ENCODE peak calls at places on chromosomes 11 and 22, in seven cellular contexts. One of them, this sample, is unnamed.

GRCh38 chr22:17842386-17842785 is 68.1 kb upstream of the BID start:
- DNase-seq in Peyer's patch: peak; percentile 82
- DNase-seq in AG09309: no peak
- DNase-seq in stomach: peak; percentile 49
- DNase-seq in activated CD8-positive, alpha-beta T cell treated with anti-CD3 and anti-CD28 coated beads for 36 hours: peak; percentile 67
- DNase-seq in neural crest cell: no peak
- DNase-seq in right lobe of liver: peak; percentile 85
- DNase-seq in this sample: no peak

GRCh38 chr22:42945027-42945426 is 69.9 kb downstream of the PACSIN2 start:
- DNase-seq in Peyer's patch: peak; percentile 28
- DNase-seq in AG09309: no peak
- DNase-seq in stomach: no peak
- DNase-seq in activated CD8-positive, alpha-beta T cell treated with anti-CD3 and anti-CD28 coated beads for 36 hours: no peak
- DNase-seq in neural crest cell: no peak
- DNase-seq in right lobe of liver: no peak
- DNase-seq in this sample: no peak

GRCh38 chr11:65870706-65871681 is 1.6 kb downstream of the EFEMP2 start:
- DNase-seq in Peyer's patch: no peak
- DNase-seq in AG09309: no peak
- DNase-seq in stomach: no peak
- DNase-seq in activated CD8-positive, alpha-beta T cell treated with anti-CD3 and anti-CD28 coated beads for 36 hours: no peak
- DNase-seq in neural crest cell: no peak
- DNase-seq in right lobe of liver: peak; percentile 52
- DNase-seq in this sample: no peak

GRCh38 chr22:22604326-22605073 is 39.9 kb upstream of the GGTLC2 start:
- DNase-seq in Peyer's patch: no peak
- DNase-seq in AG09309: no peak
- DNase-seq in stomach: no peak
- DNase-seq in activated CD8-positive, alpha-beta T cell treated with anti-CD3 and anti-CD28 coated beads for 36 hours: no peak
- DNase-seq in neural crest cell: no peak
- DNase-seq in right lobe of liver: no peak
- DNase-seq in this sample: no peak

GRCh38 chr11:17135934-17136683 is 58.6 kb upstream of the RPS13 start:
- DNase-seq in Peyer's patch: no peak
- DNase-seq in AG09309: no peak
- DNase-seq in stomach: no peak
- DNase-seq in activated CD8-positive, alpha-beta T cell treated with anti-CD3 and anti-CD28 coated beads for 36 hours: no peak
- DNase-seq in neural crest cell: no peak
- DNase-seq in right lobe of liver: no peak
- DNase-seq in this sample: no peak

GRCh38 chr22:39349506-39349966 is 255 bp upstream of the SYNGR1 start:
- DNase-seq in Peyer's patch: peak; percentile 57
- DNase-seq in AG09309: no peak
- DNase-seq in stomach: peak; percentile 26
- DNase-seq in activated CD8-positive, alpha-beta T cell treated with anti-CD3 and anti-CD28 coated beads for 36 hours: peak; percentile 49
- DNase-seq in neural crest cell: peak; percentile 44
- DNase-seq in right lobe of liver: no peak
- DNase-seq in this sample: no peak

GRCh38 chr11:1339066-1339675 is 29.7 kb upstream of the TOLLIP start:
- DNase-seq in Peyer's patch: no peak
- DNase-seq in AG09309: no peak
- DNase-seq in stomach: no peak
- DNase-seq in activated CD8-positive, alpha-beta T cell treated with anti-CD3 and anti-CD28 coated beads for 36 hours: no peak
- DNase-seq in neural crest cell: no peak
- DNase-seq in right lobe of liver: no peak
- DNase-seq in this sample: no peak

GRCh38 chr11:134664447-134664846 is 252.4 kb upstream of the B3GAT1 start:
- DNase-seq in Peyer's patch: no peak
- DNase-seq in AG09309: no peak
- DNase-seq in stomach: peak; percentile 14
- DNase-seq in activated CD8-positive, alpha-beta T cell treated with anti-CD3 and anti-CD28 coated beads for 36 hours: no peak
- DNase-seq in neural crest cell: no peak
- DNase-seq in right lobe of liver: no peak
- DNase-seq in this sample: no peak

GRCh38 chr22:16601437-16602223 is 9.0 kb upstream of the CCT8L2 start:
- DNase-seq in Peyer's patch: no peak
- DNase-seq in AG09309: no peak
- DNase-seq in stomach: no peak
- DNase-seq in activated CD8-positive, alpha-beta T cell treated with anti-CD3 and anti-CD28 coated beads for 36 hours: peak; percentile 6
- DNase-seq in neural crest cell: no peak
- DNase-seq in right lobe of liver: no peak
- DNase-seq in this sample: no peak

GRCh38 chr11:108693852-108694251 is 29.0 kb downstream of the DDX10 start:
- DNase-seq in Peyer's patch: no peak
- DNase-seq in AG09309: no peak
- DNase-seq in stomach: no peak
- DNase-seq in activated CD8-positive, alpha-beta T cell treated with anti-CD3 and anti-CD28 coated beads for 36 hours: peak; percentile 36
- DNase-seq in neural crest cell: no peak
- DNase-seq in right lobe of liver: no peak
- DNase-seq in this sample: no peak

GRCh38 chr11:7551571-7551970 is 37.8 kb downstream of the PPFIBP2 start:
- DNase-seq in Peyer's patch: no peak
- DNase-seq in AG09309: peak; percentile 55
- DNase-seq in stomach: no peak
- DNase-seq in activated CD8-positive, alpha-beta T cell treated with anti-CD3 and anti-CD28 coated beads for 36 hours: no peak
- DNase-seq in neural crest cell: no peak
- DNase-seq in right lobe of liver: no peak
- DNase-seq in this sample: no peak

GRCh38 chr11:117410861-117411725 is 83.4 kb downstream of the CEP164 start:
- DNase-seq in Peyer's patch: no peak
- DNase-seq in AG09309: no peak
- DNase-seq in stomach: no peak
- DNase-seq in activated CD8-positive, alpha-beta T cell treated with anti-CD3 and anti-CD28 coated beads for 36 hours: no peak
- DNase-seq in neural crest cell: no peak
- DNase-seq in right lobe of liver: no peak
- DNase-seq in this sample: no peak

GRCh38 chr22:20822240-20822639 is 36.4 kb downstream of the PI4KA start:
- DNase-seq in Peyer's patch: peak; percentile 4
- DNase-seq in AG09309: no peak
- DNase-seq in stomach: no peak
- DNase-seq in activated CD8-positive, alpha-beta T cell treated with anti-CD3 and anti-CD28 coated beads for 36 hours: no peak
- DNase-seq in neural crest cell: no peak
- DNase-seq in right lobe of liver: no peak
- DNase-seq in this sample: no peak

GRCh38 chr11:69711824-69712801 is 8.3 kb upstream of the FGF19 start:
- DNase-seq in Peyer's patch: no peak
- DNase-seq in AG09309: no peak
- DNase-seq in stomach: no peak
- DNase-seq in activated CD8-positive, alpha-beta T cell treated with anti-CD3 and anti-CD28 coated beads for 36 hours: peak; percentile 51
- DNase-seq in neural crest cell: no peak
- DNase-seq in right lobe of liver: no peak
- DNase-seq in this sample: no peak

GRCh38 chr11:30435488-30435887 is 112.6 kb downstream of the ARL14EP start:
- DNase-seq in Peyer's patch: no peak
- DNase-seq in AG09309: no peak
- DNase-seq in stomach: no peak
- DNase-seq in activated CD8-positive, alpha-beta T cell treated with anti-CD3 and anti-CD28 coated beads for 36 hours: no peak
- DNase-seq in neural crest cell: no peak
- DNase-seq in right lobe of liver: no peak
- DNase-seq in this sample: no peak

GRCh38 chr22:49426618-49427266 is 400.9 kb downstream of the BRD1 start:
- DNase-seq in Peyer's patch: no peak
- DNase-seq in AG09309: no peak
- DNase-seq in stomach: no peak
- DNase-seq in activated CD8-positive, alpha-beta T cell treated with anti-CD3 and anti-CD28 coated beads for 36 hours: no peak
- DNase-seq in neural crest cell: no peak
- DNase-seq in right lobe of liver: no peak
- DNase-seq in this sample: no peak

GRCh38 chr22:24758164-24758799 is 16.2 kb downstream of the PIWIL3 start:
- DNase-seq in Peyer's patch: peak; percentile 84
- DNase-seq in AG09309: no peak
- DNase-seq in stomach: peak; percentile 63
- DNase-seq in activated CD8-positive, alpha-beta T cell treated with anti-CD3 and anti-CD28 coated beads for 36 hours: peak; percentile 78
- DNase-seq in neural crest cell: peak; percentile 61
- DNase-seq in right lobe of liver: no peak
- DNase-seq in this sample: peak; percentile 3

GRCh38 chr11:72768581-72768980 is 16.4 kb upstream of the ARAP1 start:
- DNase-seq in Peyer's patch: no peak
- DNase-seq in AG09309: no peak
- DNase-seq in stomach: no peak
- DNase-seq in activated CD8-positive, alpha-beta T cell treated with anti-CD3 and anti-CD28 coated beads for 36 hours: no peak
- DNase-seq in neural crest cell: no peak
- DNase-seq in right lobe of liver: no peak
- DNase-seq in this sample: no peak

GRCh38 chr11:45671246-45672171 is 6.1 kb upstream of the CHST1 start:
- DNase-seq in Peyer's patch: no peak
- DNase-seq in AG09309: no peak
- DNase-seq in stomach: no peak
- DNase-seq in activated CD8-positive, alpha-beta T cell treated with anti-CD3 and anti-CD28 coated beads for 36 hours: no peak
- DNase-seq in neural crest cell: no peak
- DNase-seq in right lobe of liver: peak; percentile 45
- DNase-seq in this sample: no peak
- TF ChIP-seq CTCF in Peyer's patch: no peak
- TF ChIP-seq CTCF in AG09309: peak; percentile 17
- TF ChIP-seq CTCF in stomach: no peak
- TF ChIP-seq CTCF in activated CD8-positive, alpha-beta T cell treated with anti-CD3 and anti-CD28 coated beads for 36 hours: no peak
- TF ChIP-seq CTCF in neural crest cell: no peak
- TF ChIP-seq CTCF in right lobe of liver: no peak
- TF ChIP-seq CTCF in this sample: no peak

DNA sequence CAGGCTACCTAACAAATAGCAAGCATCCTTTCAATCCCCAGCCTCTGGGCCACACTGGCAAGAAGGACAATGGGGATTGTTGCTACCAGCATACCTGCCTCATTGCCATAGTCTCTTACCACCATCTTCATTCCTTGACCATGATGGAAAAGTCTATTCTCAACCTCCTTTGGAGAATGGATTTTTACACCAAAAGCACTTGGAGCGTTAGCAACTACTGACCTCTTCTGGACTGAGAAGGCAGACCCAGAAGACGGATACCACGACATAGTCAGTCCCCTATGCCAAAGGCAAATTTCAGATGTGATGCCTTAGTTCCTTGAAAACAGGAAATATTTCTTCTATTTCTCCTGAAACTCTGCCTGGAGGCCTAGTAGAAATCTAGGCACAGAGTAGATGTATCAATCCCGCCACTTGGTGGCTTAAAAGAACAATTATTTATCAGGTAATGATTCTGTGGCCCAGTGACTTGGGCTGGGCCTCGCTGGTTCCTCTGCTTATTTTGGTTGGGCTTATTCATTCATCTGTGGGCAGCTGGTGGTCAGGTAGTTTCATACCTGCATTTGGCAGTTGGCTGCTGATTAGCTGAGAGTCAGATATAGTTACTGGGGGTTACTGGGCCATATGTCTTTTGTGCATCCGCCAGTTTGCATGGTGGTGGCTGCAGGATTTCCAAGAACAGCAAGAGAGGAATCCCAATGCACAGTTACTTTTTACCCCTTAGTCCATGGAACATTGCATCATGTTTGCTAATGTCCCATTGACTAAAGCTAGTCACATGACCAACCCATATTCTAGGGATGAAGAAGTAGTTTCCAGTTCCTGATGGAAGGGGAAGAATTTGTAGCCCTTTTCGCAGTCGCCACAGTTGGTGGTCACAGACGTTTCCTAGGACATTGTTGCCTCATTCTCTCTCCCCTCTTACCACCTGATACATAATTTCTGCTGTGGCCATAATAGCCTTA is 75.2 kb downstream of the DHCR7 start:
- DNase-seq in Peyer's patch: no peak
- DNase-seq in AG09309: peak; percentile 11
- DNase-seq in stomach: no peak
- DNase-seq in activated CD8-positive, alpha-beta T cell treated with anti-CD3 and anti-CD28 coated beads for 36 hours: no peak
- DNase-seq in neural crest cell: no peak
- DNase-seq in right lobe of liver: no peak
- DNase-seq in this sample: no peak
- TF ChIP-seq CTCF in Peyer's patch: no peak
- TF ChIP-seq CTCF in AG09309: peak; percentile 69
- TF ChIP-seq CTCF in stomach: no peak
- TF ChIP-seq CTCF in activated CD8-positive, alpha-beta T cell treated with anti-CD3 and anti-CD28 coated beads for 36 hours: no peak
- TF ChIP-seq CTCF in neural crest cell: peak; percentile 60
- TF ChIP-seq CTCF in right lobe of liver: no peak
- TF ChIP-seq CTCF in this sample: peak; percentile 59

GRCh38 chr11:68212421-68213134 is 518 bp downstream of the KMT5B start:
- DNase-seq in Peyer's patch: peak; percentile 85
- DNase-seq in AG09309: peak; percentile 31
- DNase-seq in stomach: peak; percentile 70
- DNase-seq in activated CD8-positive, alpha-beta T cell treated with anti-CD3 and anti-CD28 coated beads for 36 hours: peak; percentile 73
- DNase-seq in neural crest cell: peak; percentile 63
- DNase-seq in right lobe of liver: peak; percentile 80
- DNase-seq in this sample: no peak
- TF ChIP-seq CTCF in Peyer's patch: no peak
- TF ChIP-seq CTCF in AG09309: peak; percentile 28
- TF ChIP-seq CTCF in stomach: no peak
- TF ChIP-seq CTCF in activated CD8-positive, alpha-beta T cell treated with anti-CD3 and anti-CD28 coated beads for 36 hours: no peak
- TF ChIP-seq CTCF in neural crest cell: peak; percentile 51
- TF ChIP-seq CTCF in right lobe of liver: peak; percentile 37
- TF ChIP-seq CTCF in this sample: peak; percentile 12

GRCh38 chr11:115911656-115912055 is 407.4 kb upstream of the CADM1 start:
- DNase-seq in Peyer's patch: no peak
- DNase-seq in AG09309: no peak
- DNase-seq in stomach: no peak
- DNase-seq in activated CD8-positive, alpha-beta T cell treated with anti-CD3 and anti-CD28 coated beads for 36 hours: no peak
- DNase-seq in neural crest cell: no peak
- DNase-seq in right lobe of liver: no peak
- DNase-seq in this sample: peak; percentile 68
- TF ChIP-seq CTCF in Peyer's patch: no peak
- TF ChIP-seq CTCF in AG09309: no peak
- TF ChIP-seq CTCF in stomach: no peak
- TF ChIP-seq CTCF in activated CD8-positive, alpha-beta T cell treated with anti-CD3 and anti-CD28 coated beads for 36 hours: no peak
- TF ChIP-seq CTCF in neural crest cell: no peak
- TF ChIP-seq CTCF in right lobe of liver: no peak
- TF ChIP-seq CTCF in this sample: no peak

This sample was measured in retinal pigment epithelial cell.